ENCODE peak calls at places on chromosomes 13 and 19, in eight cellular contexts. One of them, this sample, is unnamed. For H3K4me1, the result is how much of the 10 kb centered on the place peaks cover.

GRCh38 chr13:77316430-77316829 is 10.5 kb downstream of the MYCBP2 start:
- DNase-seq in HCT116: no peak
- DNase-seq in sigmoid colon: no peak
- DNase-seq in esophagus muscularis mucosa: no peak
- DNase-seq in breast epithelium: no peak
- DNase-seq in spleen: no peak
- DNase-seq in transverse colon: no peak
- DNase-seq in H1: no peak
- DNase-seq in this sample: no peak

GRCh38 chr13:40333238-40333637 is 333.2 kb downstream of the FOXO1 start:
- DNase-seq in HCT116: no peak
- DNase-seq in sigmoid colon: no peak
- DNase-seq in esophagus muscularis mucosa: peak
- DNase-seq in breast epithelium: no peak
- DNase-seq in spleen: no peak
- DNase-seq in transverse colon: no peak
- DNase-seq in H1: no peak
- DNase-seq in this sample: no peak

GRCh38 chr13:21014666-21015170 is 46.7 kb downstream of the LATS2 start:
- DNase-seq in HCT116: no peak
- DNase-seq in sigmoid colon: peak
- DNase-seq in esophagus muscularis mucosa: no peak
- DNase-seq in breast epithelium: no peak
- DNase-seq in spleen: no peak
- DNase-seq in transverse colon: no peak
- DNase-seq in H1: no peak
- DNase-seq in this sample: no peak

GRCh38 chr19:29364224-29364726 is 151.3 kb upstream of the UQCRFS1 start:
- DNase-seq in HCT116: no peak
- DNase-seq in sigmoid colon: no peak
- DNase-seq in esophagus muscularis mucosa: no peak
- DNase-seq in breast epithelium: no peak
- DNase-seq in spleen: no peak
- DNase-seq in transverse colon: no peak
- DNase-seq in H1: peak
- DNase-seq in this sample: no peak

GRCh38 chr19:43432866-43433673 is 18.4 kb downstream of the TEX101 start:
- DNase-seq in HCT116: peak
- DNase-seq in sigmoid colon: peak
- DNase-seq in esophagus muscularis mucosa: no peak
- DNase-seq in breast epithelium: no peak
- DNase-seq in spleen: peak
- DNase-seq in transverse colon: peak
- DNase-seq in H1: peak
- DNase-seq in this sample: peak

GRCh38 chr19:30666301-30666803 is 294.2 kb downstream of the ZNF536 start:
- DNase-seq in HCT116: no peak
- DNase-seq in sigmoid colon: no peak
- DNase-seq in esophagus muscularis mucosa: no peak
- DNase-seq in breast epithelium: no peak
- DNase-seq in spleen: peak
- DNase-seq in transverse colon: peak
- DNase-seq in H1: peak
- DNase-seq in this sample: peak

GRCh38 chr13:83730674-83731073 is 151.6 kb downstream of the SLITRK1 start:
- DNase-seq in HCT116: no peak
- DNase-seq in sigmoid colon: no peak
- DNase-seq in esophagus muscularis mucosa: no peak
- DNase-seq in breast epithelium: no peak
- DNase-seq in spleen: no peak
- DNase-seq in transverse colon: no peak
- DNase-seq in H1: no peak
- DNase-seq in this sample: no peak

GRCh38 chr19:14248578-14249011 is 42.6 kb upstream of the ADGRL1 start:
- DNase-seq in HCT116: no peak
- DNase-seq in sigmoid colon: peak
- DNase-seq in esophagus muscularis mucosa: no peak
- DNase-seq in breast epithelium: peak
- DNase-seq in spleen: peak
- DNase-seq in transverse colon: peak
- DNase-seq in H1: no peak
- DNase-seq in this sample: no peak

GRCh38 chr19:7885818-7886217 is 2.5 kb upstream of the LRRC8E start:
- DNase-seq in HCT116: no peak
- DNase-seq in sigmoid colon: no peak
- DNase-seq in esophagus muscularis mucosa: no peak
- DNase-seq in breast epithelium: no peak
- DNase-seq in spleen: no peak
- DNase-seq in transverse colon: no peak
- DNase-seq in H1: no peak
- DNase-seq in this sample: no peak

GRCh38 chr19:7888826-7889217 is 512 bp downstream of the LRRC8E start:
- DNase-seq in HCT116: no peak
- DNase-seq in sigmoid colon: no peak
- DNase-seq in esophagus muscularis mucosa: no peak
- DNase-seq in breast epithelium: no peak
- DNase-seq in spleen: no peak
- DNase-seq in transverse colon: peak
- DNase-seq in H1: no peak
- DNase-seq in this sample: no peak

GRCh38 chr19:7887408-7888144 is 734 bp upstream of the LRRC8E start:
- DNase-seq in HCT116: no peak
- DNase-seq in sigmoid colon: no peak
- DNase-seq in esophagus muscularis mucosa: no peak
- DNase-seq in breast epithelium: no peak
- DNase-seq in spleen: no peak
- DNase-seq in transverse colon: peak
- DNase-seq in H1: no peak
- DNase-seq in this sample: no peak

GRCh38 chr19:7883796-7884570 is 4.3 kb upstream of the LRRC8E start:
- DNase-seq in HCT116: no peak
- DNase-seq in sigmoid colon: no peak
- DNase-seq in esophagus muscularis mucosa: no peak
- DNase-seq in breast epithelium: no peak
- DNase-seq in spleen: no peak
- DNase-seq in transverse colon: no peak
- DNase-seq in H1: no peak
- DNase-seq in this sample: no peak

GRCh38 chr19:7888145-7888825 is at the start of gene LRRC8E:
- DNase-seq in HCT116: no peak
- DNase-seq in sigmoid colon: no peak
- DNase-seq in esophagus muscularis mucosa: no peak
- DNase-seq in breast epithelium: no peak
- DNase-seq in spleen: no peak
- DNase-seq in transverse colon: peak
- DNase-seq in H1: peak
- DNase-seq in this sample: peak
- TF ChIP-seq POLR2AphosphoS5 in HCT116: peak
- TF ChIP-seq POLR2AphosphoS5 in sigmoid colon: no peak
- TF ChIP-seq POLR2AphosphoS5 in esophagus muscularis mucosa: no peak
- TF ChIP-seq POLR2AphosphoS5 in breast epithelium: no peak
- TF ChIP-seq POLR2AphosphoS5 in spleen: no peak
- TF ChIP-seq POLR2AphosphoS5 in transverse colon: no peak
- TF ChIP-seq POLR2AphosphoS5 in H1: no peak
- TF ChIP-seq POLR2AphosphoS5 in this sample: no peak

DNA sequence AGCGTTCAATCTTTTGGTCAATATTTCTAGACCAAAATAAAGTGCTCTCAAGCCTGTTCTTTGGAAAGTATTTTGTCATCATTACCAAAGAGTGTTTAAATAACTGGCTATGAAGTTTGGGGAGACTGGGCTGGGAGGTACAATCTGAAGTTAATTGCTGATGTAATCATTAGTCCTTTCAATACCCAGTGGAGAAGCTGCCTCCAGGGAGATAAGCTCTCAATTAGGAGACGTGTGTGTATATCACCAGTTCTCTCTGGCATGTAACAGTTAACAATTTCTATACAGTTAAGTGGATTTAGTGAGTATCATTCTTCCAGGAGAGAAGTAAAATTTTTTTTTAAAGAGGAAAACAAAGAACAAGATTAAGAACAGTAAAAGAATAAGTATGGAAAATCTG is 1.4 kb downstream of the COL4A1 start:
- DNase-seq in HCT116: no peak
- DNase-seq in sigmoid colon: no peak
- DNase-seq in esophagus muscularis mucosa: no peak
- DNase-seq in breast epithelium: no peak
- DNase-seq in spleen: no peak
- DNase-seq in transverse colon: no peak
- DNase-seq in H1: no peak
- DNase-seq in this sample: no peak
- H3K4me1 ChIP-seq in HCT116: under half
- H3K4me1 ChIP-seq in sigmoid colon: half or more
- H3K4me1 ChIP-seq in esophagus muscularis mucosa: half or more
- H3K4me1 ChIP-seq in breast epithelium: under half
- H3K4me1 ChIP-seq in spleen: under half
- H3K4me1 ChIP-seq in transverse colon: under half
- H3K4me1 ChIP-seq in H1: under half
- H3K4me1 ChIP-seq in this sample: half or more

GRCh38 chr13:95301947-95302386 is 716 bp upstream of the ABCC4 start:
- DNase-seq in HCT116: no peak
- DNase-seq in sigmoid colon: no peak
- DNase-seq in esophagus muscularis mucosa: no peak
- DNase-seq in breast epithelium: no peak
- DNase-seq in spleen: no peak
- DNase-seq in transverse colon: no peak
- DNase-seq in H1: no peak
- DNase-seq in this sample: no peak

GRCh38 chr13:95300625-95301134 is 571 bp downstream of the ABCC4 start:
- DNase-seq in HCT116: peak
- DNase-seq in sigmoid colon: peak
- DNase-seq in esophagus muscularis mucosa: no peak
- DNase-seq in breast epithelium: no peak
- DNase-seq in spleen: peak
- DNase-seq in transverse colon: peak
- DNase-seq in H1: peak
- DNase-seq in this sample: peak

GRCh38 chr13:95298169-95298940 is 2.9 kb downstream of the ABCC4 start:
- DNase-seq in HCT116: no peak
- DNase-seq in sigmoid colon: no peak
- DNase-seq in esophagus muscularis mucosa: no peak
- DNase-seq in breast epithelium: no peak
- DNase-seq in spleen: no peak
- DNase-seq in transverse colon: no peak
- DNase-seq in H1: no peak
- DNase-seq in this sample: no peak

GRCh38 chr13:95298971-95299627 is 2.2 kb downstream of the ABCC4 start:
- DNase-seq in HCT116: peak
- DNase-seq in sigmoid colon: no peak
- DNase-seq in esophagus muscularis mucosa: no peak
- DNase-seq in breast epithelium: no peak
- DNase-seq in spleen: no peak
- DNase-seq in transverse colon: no peak
- DNase-seq in H1: no peak
- DNase-seq in this sample: no peak

DNA sequence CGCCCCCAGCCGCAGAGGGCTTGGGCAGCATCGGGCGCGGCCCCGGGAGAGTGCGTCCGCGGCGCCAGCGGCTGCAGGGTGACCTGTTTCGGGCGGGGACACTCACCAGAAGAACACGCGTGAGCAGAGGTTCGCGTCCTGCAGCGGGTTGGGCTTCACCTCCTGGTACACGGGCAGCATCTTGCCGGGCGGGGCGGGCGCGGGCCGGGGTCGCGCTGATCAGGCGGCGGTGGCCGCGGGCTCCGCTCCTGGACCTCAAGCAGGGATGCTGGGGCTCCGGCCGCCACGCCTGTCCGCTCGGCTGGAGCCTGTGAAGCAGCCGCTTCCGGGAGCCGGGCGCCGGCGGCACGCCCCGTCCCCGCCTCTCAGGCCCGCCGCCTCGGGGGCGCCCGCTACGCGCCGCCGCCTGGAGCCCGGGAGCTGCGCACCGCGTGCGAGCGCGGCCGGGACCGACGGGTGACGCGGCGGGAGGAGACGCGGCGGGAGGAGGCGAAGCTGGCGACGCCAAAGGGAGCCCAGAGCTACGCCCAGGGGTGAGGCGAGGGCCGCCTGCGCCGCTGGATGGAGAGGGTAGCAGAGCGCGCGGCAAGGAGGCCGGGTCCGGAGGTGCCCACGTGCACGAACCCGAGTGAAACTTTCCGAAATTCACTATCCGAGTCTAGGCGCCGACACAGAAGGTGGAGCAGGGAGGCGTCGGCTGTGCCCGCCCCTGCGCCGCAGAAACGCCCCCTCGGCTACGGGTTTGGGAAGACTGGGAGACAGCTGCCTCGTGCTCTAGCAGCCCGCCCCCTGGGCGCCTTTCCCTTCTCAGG is at the start of gene ABCC4:
- DNase-seq in HCT116: peak
- DNase-seq in sigmoid colon: peak
- DNase-seq in esophagus muscularis mucosa: no peak
- DNase-seq in breast epithelium: no peak
- DNase-seq in spleen: peak
- DNase-seq in transverse colon: peak
- DNase-seq in H1: peak
- DNase-seq in this sample: peak
- TF ChIP-seq POLR2A in HCT116: no peak
- TF ChIP-seq POLR2A in sigmoid colon: no peak
- TF ChIP-seq POLR2A in esophagus muscularis mucosa: no peak
- TF ChIP-seq POLR2A in breast epithelium: no peak
- TF ChIP-seq POLR2A in spleen: no peak
- TF ChIP-seq POLR2A in transverse colon: no peak
- TF ChIP-seq POLR2A in H1: no peak
- TF ChIP-seq POLR2A in this sample: no peak

GRCh38 chr13:30126903-30127428 is 180.4 kb downstream of the KATNAL1 start:
- DNase-seq in HCT116: no peak
- DNase-seq in sigmoid colon: no peak
- DNase-seq in esophagus muscularis mucosa: no peak
- DNase-seq in breast epithelium: no peak
- DNase-seq in spleen: no peak
- DNase-seq in transverse colon: no peak
- DNase-seq in H1: no peak
- DNase-seq in this sample: peak

GRCh38 chr13:30124131-30124768 is 183.1 kb downstream of the KATNAL1 start:
- DNase-seq in HCT116: no peak
- DNase-seq in sigmoid colon: no peak
- DNase-seq in esophagus muscularis mucosa: no peak
- DNase-seq in breast epithelium: no peak
- DNase-seq in spleen: no peak
- DNase-seq in transverse colon: no peak
- DNase-seq in H1: no peak
- DNase-seq in this sample: no peak

GRCh38 chr13:30123575-30123974 is 183.8 kb downstream of the KATNAL1 start:
- DNase-seq in HCT116: no peak
- DNase-seq in sigmoid colon: no peak
- DNase-seq in esophagus muscularis mucosa: no peak
- DNase-seq in breast epithelium: no peak
- DNase-seq in spleen: no peak
- DNase-seq in transverse colon: no peak
- DNase-seq in H1: no peak
- DNase-seq in this sample: no peak

GRCh38 chr13:30128095-30128494 is 179.3 kb downstream of the KATNAL1 start:
- DNase-seq in HCT116: no peak
- DNase-seq in sigmoid colon: no peak
- DNase-seq in esophagus muscularis mucosa: no peak
- DNase-seq in breast epithelium: no peak
- DNase-seq in spleen: no peak
- DNase-seq in transverse colon: no peak
- DNase-seq in H1: no peak
- DNase-seq in this sample: peak

DNA sequence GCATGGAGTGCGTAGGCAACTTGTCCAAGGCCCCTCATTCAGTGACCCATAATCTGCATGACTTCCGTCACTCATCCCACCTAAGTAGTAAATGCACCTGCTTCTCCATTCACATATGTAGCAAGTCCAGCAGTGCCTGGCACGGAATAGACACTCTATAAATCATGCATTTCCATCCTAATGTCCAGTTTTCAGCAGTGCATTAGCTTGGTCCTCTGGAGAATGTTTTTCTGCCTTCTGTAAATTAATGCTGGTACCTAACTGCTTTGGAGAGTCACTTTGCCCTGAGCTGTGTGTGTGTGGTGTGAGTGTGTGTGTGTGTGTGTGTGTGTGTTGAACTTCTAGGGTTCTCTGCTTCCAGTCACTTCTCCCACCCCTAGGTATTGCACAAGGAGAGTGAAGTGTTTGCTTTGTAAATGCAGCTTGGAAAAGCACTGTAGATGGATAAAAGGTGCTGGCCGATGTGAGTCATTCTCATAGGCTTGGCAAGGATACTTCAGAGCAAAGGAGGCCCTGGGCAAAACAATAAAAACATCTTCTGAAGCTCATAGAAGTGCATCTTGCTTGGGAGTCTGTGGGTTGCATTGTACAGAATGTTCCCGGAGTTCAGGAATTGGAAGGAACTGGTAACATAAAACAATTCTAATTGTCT is 181.8 kb downstream of the KATNAL1 start:
- DNase-seq in HCT116: no peak
- DNase-seq in sigmoid colon: peak
- DNase-seq in esophagus muscularis mucosa: no peak
- DNase-seq in breast epithelium: peak
- DNase-seq in spleen: no peak
- DNase-seq in transverse colon: no peak
- DNase-seq in H1: no peak
- DNase-seq in this sample: peak
- TF ChIP-seq POLR2AphosphoS5 in HCT116: no peak
- TF ChIP-seq POLR2AphosphoS5 in sigmoid colon: peak
- TF ChIP-seq POLR2AphosphoS5 in esophagus muscularis mucosa: peak
- TF ChIP-seq POLR2AphosphoS5 in breast epithelium: no peak
- TF ChIP-seq POLR2AphosphoS5 in spleen: no peak
- TF ChIP-seq POLR2AphosphoS5 in transverse colon: peak
- TF ChIP-seq POLR2AphosphoS5 in H1: no peak
- TF ChIP-seq POLR2AphosphoS5 in this sample: peak

This sample was measured in stomach.